ENCODE peak calls at places on chromosomes 4 and X, in seven cellular contexts. L is hepatic stellate cell; Q is dorsolateral prefrontal cortex; R is stimulated activated effector memory CD8-positive, alpha-beta T cell treated with anti-CD3 and anti-CD28 coated beads, Interleukin-12 subunit alpha, Interleukin-12 subunit beta, amount 100 ng/mL, for 72 hours; J is activated CD4-positive, alpha-beta memory T cell treated with anti-CD3 and anti-CD28 coated beads for 36 hours; K is DMS79; C is ecto neural progenitor cell. M is an unnamed sample.

GRCh38 chr4:113637363-113637762 is 124.2 kb downstream of the CAMK2D start:
- DNase-seq in L (no peak), R (no peak), C (no peak), J (no peak), K (no peak), Q (no peak), M (no peak)

GRCh38 chr4:162645381-162645780 is 481.6 kb upstream of the FSTL5 start:
- DNase-seq in R (no peak), L (no peak), Q (no peak), K (no peak), C (no peak), J (no peak), M (peak; percentile 16)

GRCh38 chrX:72115380-72115779 is 16.3 kb downstream of the RTL5 start:
- DNase-seq in K (no peak), C (peak; percentile 58), L (no peak), J (no peak), R (no peak), Q (no peak), M (peak; percentile 76)

GRCh38 chr4:148182230-148182928 is 259.8 kb downstream of the NR3C2 start:
- DNase-seq in R (no peak), C (no peak), Q (no peak), K (no peak), L (no peak), J (no peak), M (no peak)

GRCh38 chr4:159160242-159160641 is 57.4 kb downstream of the RAPGEF2 start:
- DNase-seq in L (no peak), K (no peak), R (no peak), C (no peak), Q (no peak), J (no peak), M (no peak)

GRCh38 chr4:138522366-138522765 is 280.2 kb upstream of the SLC7A11 start:
- DNase-seq in L (no peak), K (no peak), Q (no peak), J (no peak), C (no peak), R (no peak), M (peak; percentile 9)

GRCh38 chr4:153486281-153487151 is 20.4 kb downstream of the TMEM131L start:
- DNase-seq in C (no peak), K (no peak), R (no peak), J (peak; percentile 54), Q (no peak), L (peak; percentile 84), M (peak; percentile 48)

GRCh38 chrX:77900688-77901087 is 1.4 kb downstream of the COX7B start:
- DNase-seq in Q (no peak), K (no peak), R (no peak), C (no peak), J (no peak), L (no peak), M (no peak)

GRCh38 chrX:30224541-30224940 is 5.9 kb upstream of the MAGEB3 start:
- DNase-seq in K (no peak), J (no peak), C (no peak), Q (no peak), L (no peak), R (no peak), M (peak; percentile 65)

GRCh38 chr4:144351306-144351705 is 210.8 kb upstream of the GYPA start:
- DNase-seq in L (no peak), J (no peak), R (no peak), C (no peak), K (no peak), Q (no peak), M (no peak)

GRCh38 chr4:6641164-6641970 is 882 bp downstream of the MRFAP1 start:
- DNase-seq in L (peak; percentile 65), R (no peak), Q (no peak), K (no peak), C (no peak), J (peak; percentile 65), M (peak; percentile 76)

GRCh38 chrX:149962010-149962409 is 23.7 kb upstream of the EOLA2 start:
- DNase-seq in R (no peak), K (no peak), L (no peak), Q (no peak), J (no peak), C (no peak), M (no peak)

GRCh38 chr4:183987987-183988392 is 82.9 kb downstream of the STOX2 start:
- DNase-seq in K (peak; percentile 51), Q (peak; percentile 72), C (peak; percentile 78), J (peak; percentile 12), R (no peak), L (peak; percentile 82), M (peak; percentile 86)

GRCh38 chrX:111868726-111869638 is 7.0 kb upstream of the TRPC5OS start:
- DNase-seq in L (no peak), R (no peak), C (no peak), J (no peak), Q (no peak), K (no peak), M (no peak)

GRCh38 chr4:108540536-108540935 is 79.8 kb upstream of the RPL34 start:
- DNase-seq in Q (no peak), J (no peak), K (no peak), L (no peak), C (no peak), R (no peak), M (peak; percentile 16)

GRCh38 chr4:4308800-4309441 is 18.9 kb downstream of the ZBTB49 start:
- DNase-seq in J (no peak), Q (no peak), L (peak; percentile 74), C (no peak), R (no peak), K (no peak), M (no peak)

GRCh38 chr4:148539387-148539786 is 97.2 kb upstream of the NR3C2 start:
- DNase-seq in L (no peak), K (no peak), Q (no peak), R (no peak), J (no peak), C (no peak), M (peak; percentile 15)

GRCh38 chr4:83852085-83852451 is 316.2 kb downstream of the GPAT3 start:
- DNase-seq in J (no peak), R (no peak), C (no peak), Q (no peak), L (no peak), K (no peak), M (no peak)

GRCh38 chrX:308821-309520 is 9.6 kb downstream of the GTPBP6 start:
- DNase-seq in K (no peak), L (no peak), C (no peak), J (no peak), Q (no peak), R (no peak), M (no peak)

GRCh38 chr4:65170768-65171514 is 499.3 kb downstream of the EPHA5 start:
- DNase-seq in R (no peak), C (no peak), L (no peak), Q (no peak), J (no peak), K (no peak), M (peak; percentile 1)

GRCh38 chr4:41196633-41197332 is 17.6 kb downstream of the APBB2 start:
- DNase-seq in J (no peak), C (no peak), R (no peak), L (no peak), Q (no peak), K (no peak), M (no peak)

GRCh38 chrX:2693123-2693438 is 2.0 kb downstream of the CD99 start:
- DNase-seq in K (no peak), C (no peak), Q (no peak), R (no peak), L (no peak), J (peak; percentile 34), M (no peak)

GRCh38 chr4:140252742-140253555 is 99.0 kb upstream of the MAML3 start:
- DNase-seq in J (peak; percentile 63), L (peak; percentile 56), K (peak; percentile 44), C (peak; percentile 87), R (peak; percentile 58), Q (peak; percentile 85), M (peak; percentile 95)

GRCh38 chrX:130524476-130525194 is 122.8 kb downstream of the RBMX2 start:
- DNase-seq in R (no peak), J (no peak), K (no peak), Q (no peak), L (no peak), C (no peak), M (no peak)

GRCh38 chr4:184283659-184284335 is 66.1 kb upstream of the ENPP6 start:
- DNase-seq in R (no peak), C (no peak), L (peak; percentile 32), K (no peak), Q (peak; percentile 66), J (no peak), M (no peak)

GRCh38 chr4:123417813-123418212 is 21.2 kb downstream of the SPRY1 start:
- DNase-seq in L (no peak), C (no peak), R (no peak), Q (no peak), J (no peak), K (no peak), M (no peak)

GRCh38 chr4:149972407-149972806 is 105.8 kb upstream of the DCLK2 start:
- DNase-seq in C (no peak), L (no peak), J (no peak), Q (no peak), K (no peak), R (no peak), M (no peak)

GRCh38 chr4:2836391-2836859 is 7.2 kb upstream of the ADD1 start:
- DNase-seq in L (no peak), K (no peak), C (no peak), J (peak; percentile 8), Q (peak; percentile 33), R (no peak), M (no peak)

GRCh38 chr4:13921805-13922204 is 294.3 kb upstream of the BOD1L1 start:
- DNase-seq in J (no peak), L (no peak), R (no peak), Q (no peak), C (no peak), K (no peak), M (no peak)

GRCh38 chrX:54496517-54496852 is 451 bp upstream of the FGD1 start:
- DNase-seq in L (no peak), Q (no peak), J (no peak), C (no peak), R (no peak), K (no peak), M (no peak)